ENCODE peak calls at places on chromosomes 11 and 22, in eight cellular contexts. R is activated T-cell treated with anti-CD3 and anti-CD28 coated beads for 1 hour, U is foreskin fibroblast, F is mesothelial cell of epicardium, W is GM20000, D is GM04504, A is dermis blood vessel endothelial cell, H is NCI-H460. T is an unnamed sample.

GRCh38 chr11:12474871-12475270 is 97.5 kb downstream of the PARVA start:
- DNase-seq in R (no peak), F (no peak), A (no peak), H (no peak), W (no peak), D (no peak), U (no peak), T (no peak)

GRCh38 chr11:7666292-7666866 is 6.9 kb downstream of the CYB5R2 start:
- DNase-seq in H (no peak), U (no peak), A (no peak), R (no peak), F (no peak), W (no peak), D (no peak), T (no peak)

GRCh38 chr11:69010964-69011623 is 2.0 kb downstream of the MRGPRF start:
- DNase-seq in H (peak; percentile 19), D (peak; percentile 60), F (peak; percentile 69), W (peak; percentile 56), A (no peak), R (peak; percentile 7), U (peak; percentile 96), T (no peak)

GRCh38 chr22:20430101-20430640 is 7.5 kb downstream of the SCARF2 start:
- DNase-seq in R (no peak), D (no peak), F (no peak), W (peak; percentile 57), H (no peak), A (no peak), U (no peak), T (no peak)

GRCh38 chr11:75639752-75640151 is 29.1 kb downstream of the MAP6 start:
- DNase-seq in R (no peak), F (peak; percentile 32), D (no peak), A (peak; percentile 61), H (no peak), U (peak; percentile 60), W (no peak), T (peak; percentile 99)

GRCh38 chr11:71201231-71201630 is 51.1 kb downstream of the SHANK2 start:
- DNase-seq in U (no peak), R (no peak), F (no peak), D (no peak), A (no peak), H (no peak), W (no peak), T (no peak)

GRCh38 chr11:123740787-123741158 is 687 bp downstream of the ZNF202 start:
- DNase-seq in D (no peak), A (peak; percentile 10), U (peak; percentile 15), H (no peak), W (peak; percentile 23), F (no peak), R (no peak), T (no peak)

GRCh38 chr11:120191058-120191457 is 19.8 kb upstream of the OAF start:
- DNase-seq in D (no peak), U (no peak), W (no peak), H (no peak), R (no peak), F (no peak), A (no peak), T (no peak)

GRCh38 chr22:42608481-42609361 is 6.0 kb downstream of the POLDIP3 start:
- DNase-seq in D (no peak), R (no peak), U (peak; percentile 68), W (no peak), F (no peak), A (peak; percentile 72), H (no peak), T (no peak)

GRCh38 chr22:37525746-37526350 is 6.6 kb upstream of the CARD10 start:
- DNase-seq in A (no peak), U (no peak), R (no peak), W (no peak), F (no peak), D (no peak), H (no peak), T (no peak)

GRCh38 chr22:43101306-43101705 is 9.2 kb upstream of the BIK start:
- DNase-seq in F (no peak), D (no peak), A (peak; percentile 41), H (no peak), U (no peak), R (no peak), W (no peak), T (no peak)

GRCh38 chr22:21447694-21448402 is 19.3 kb upstream of the TMEM191C start:
- DNase-seq in R (no peak), D (no peak), F (no peak), W (no peak), U (no peak), H (no peak), A (no peak), T (no peak)

GRCh38 chr11:17021550-17021949 is 7.3 kb upstream of the PLEKHA7 start:
- DNase-seq in W (no peak), U (peak; percentile 54), H (no peak), D (no peak), A (no peak), R (no peak), F (no peak), T (no peak)

GRCh38 chr11:65918211-65919150 is at the start of gene C11orf68:
- DNase-seq in A (peak; percentile 57), D (no peak), F (no peak), W (no peak), R (peak; percentile 29), H (no peak), U (no peak), T (no peak)

GRCh38 chr11:122655527-122656072 is at the start of gene UBASH3B:
- DNase-seq in A (peak; percentile 91), F (peak; percentile 52), D (peak; percentile 66), W (peak; percentile 77), U (peak; percentile 94), H (peak; percentile 61), R (peak; percentile 47), T (peak; percentile 57)

GRCh38 chr11:127074151-127074761 is 73.7 kb upstream of the KIRREL3 start:
- DNase-seq in F (no peak), D (peak; percentile 70), A (no peak), R (no peak), U (peak; percentile 44), H (no peak), W (peak; percentile 34), T (no peak)

GRCh38 chr11:131118247-131118646 is 202.0 kb upstream of the SNX19 start:
- DNase-seq in R (no peak), H (no peak), F (no peak), D (no peak), A (no peak), W (no peak), U (no peak), T (no peak)

GRCh38 chr11:90531001-90531400 is 308.2 kb upstream of the CHORDC1 start:
- DNase-seq in H (no peak), R (no peak), W (no peak), A (no peak), D (no peak), F (no peak), U (no peak), T (no peak)

GRCh38 chr11:134272381-134273316 is 3.5 kb upstream of the GLB1L3 start:
- DNase-seq in A (no peak), W (no peak), F (no peak), U (peak; percentile 73), R (no peak), H (no peak), D (no peak), T (peak; percentile 68)

GRCh38 chr11:65789230-65790103 is 2.6 kb downstream of the OVOL1 start:
- DNase-seq in A (no peak), U (no peak), D (no peak), H (no peak), F (no peak), R (no peak), W (no peak), T (no peak)

GRCh38 chr22:50261615-50262459 is at the start of gene MAPK12:
- DNase-seq in D (no peak), W (peak; percentile 94), H (no peak), A (peak; percentile 68), R (no peak), U (peak; percentile 76), F (no peak), T (no peak)

GRCh38 chr22:46823248-46823647 is 60.8 kb downstream of the TBC1D22A start:
- DNase-seq in R (no peak), F (no peak), W (no peak), H (no peak), A (no peak), D (no peak), U (no peak), T (no peak)

GRCh38 chr11:88178211-88178610 is 3.0 kb upstream of the RAB38 start:
- DNase-seq in U (peak; percentile 38), D (peak; percentile 26), R (no peak), F (no peak), A (peak; percentile 11), W (no peak), H (no peak), T (no peak)

GRCh38 chr11:115716577-115717214 is 212.5 kb upstream of the CADM1 start:
- DNase-seq in D (no peak), W (no peak), U (no peak), R (no peak), H (no peak), F (no peak), A (no peak), T (peak; percentile 78)

GRCh38 chr11:132858203-132858602 is 674.1 kb downstream of the OPCML start:
- DNase-seq in U (peak; percentile 34), W (no peak), F (no peak), A (no peak), H (peak; percentile 14), R (no peak), D (no peak), T (no peak)

GRCh38 chr11:61361237-61361636 is 445 bp downstream of the CYB561A3 start:
- DNase-seq in H (no peak), W (no peak), R (no peak), D (no peak), U (no peak), F (no peak), A (peak; percentile 13), T (no peak)

GRCh38 chr22:23754220-23754919 is at the start of gene VPREB3:
- DNase-seq in A (no peak), H (no peak), F (no peak), D (no peak), W (peak; percentile 19), U (no peak), R (no peak), T (no peak)

GRCh38 chr11:35373284-35373933 is 45.9 kb downstream of the SLC1A2 start:
- DNase-seq in F (no peak), A (no peak), R (no peak), W (no peak), H (no peak), U (peak; percentile 46), D (no peak), T (no peak)

GRCh38 chr11:227824-228223 is 8.3 kb downstream of the SIRT3 start:
- DNase-seq in U (no peak), D (no peak), F (no peak), R (no peak), W (no peak), A (no peak), H (no peak), T (no peak)

GRCh38 chr11:74927496-74927895 is 21.4 kb downstream of the XRRA1 start:
- DNase-seq in F (no peak), H (no peak), R (no peak), W (no peak), U (peak; percentile 72), A (no peak), D (no peak), T (no peak)

GRCh38 chr22:45101828-45102227 is 61.9 kb upstream of the NUP50 start:
- DNase-seq in D (peak; percentile 58), U (peak; percentile 84), R (no peak), F (no peak), A (peak; percentile 74), H (no peak), W (peak; percentile 72), T (no peak)

GRCh38 chr11:15276616-15277015 is 161.9 kb downstream of the INSC start:
- DNase-seq in F (no peak), D (no peak), H (no peak), U (peak; percentile 27), A (no peak), R (no peak), W (peak; percentile 5), T (peak; percentile 11)

GRCh38 chr11:64040684-64041267 is 5.0 kb downstream of the FLRT1 start:
- DNase-seq in R (no peak), A (peak; percentile 17), W (no peak), F (no peak), H (peak; percentile 3), D (no peak), U (peak; percentile 24), T (no peak)

GRCh38 chr11:36012410-36012809 is 68.5 kb downstream of the LDLRAD3 start:
- DNase-seq in D (no peak), W (no peak), H (no peak), U (no peak), R (no peak), A (peak; percentile 51), F (no peak), T (no peak)